ENCODE peak calls at places on chromosomes 12 and 14, in four cellular contexts. T, E, D and S are unnamed samples.

GRCh38 chr14:64507376-64508156 is 3.0 kb downstream of the ZBTB1 start:
- DNase-seq in T (peak), E (no peak), D (no peak), S (peak)

GRCh38 chr14:104984056-104984894 is 1.3 kb upstream of the CLBA1 start:
- DNase-seq in T (no peak), E (no peak), D (no peak), S (peak)

GRCh38 chr12:16347391-16348298 is at the start of gene MGST1:
- DNase-seq in T (peak), E (peak), D (peak), S (peak)

GRCh38 chr14:68941820-68942219 is 37.3 kb downstream of the ACTN1 start:
- DNase-seq in T (peak), E (peak), D (peak), S (peak)

GRCh38 chr12:110029290-110029689 is 19.0 kb downstream of the C12orf76 start:
- DNase-seq in T (no peak), E (no peak), D (no peak), S (no peak)

GRCh38 chr14:62889354-62889753 is 155.9 kb downstream of the KCNH5 start:
- DNase-seq in T (no peak), E (no peak), D (peak), S (no peak)

GRCh38 chr14:96790211-96790610 is 7.0 kb upstream of the VRK1 start:
- DNase-seq in T (no peak), E (no peak), D (no peak), S (no peak)

GRCh38 chr12:115983226-115983798 is 294.2 kb downstream of the MED13L start:
- DNase-seq in T (no peak), E (peak), D (peak), S (no peak)

GRCh38 chr12:65460076-65460475 is 181.6 kb downstream of the MSRB3 start:
- DNase-seq in T (no peak), E (peak), D (peak), S (peak)

GRCh38 chr14:51574009-51574408 is 77.7 kb upstream of the FRMD6 start:
- DNase-seq in T (no peak), E (no peak), D (no peak), S (no peak)

GRCh38 chr12:66409195-66409871 is 107.0 kb downstream of the HELB start:
- DNase-seq in T (peak), E (peak), D (peak), S (peak)

GRCh38 chr14:100450049-100450448 is 126.9 kb downstream of the SLC25A47 start:
- DNase-seq in T (no peak), E (no peak), D (no peak), S (no peak)

GRCh38 chr12:6552140-6552551 is 3.7 kb downstream of the IFFO1 start:
- DNase-seq in T (no peak), E (no peak), D (no peak), S (no peak)

GRCh38 chr14:64676410-64677008 is 27.7 kb upstream of the PLEKHG3 start:
- DNase-seq in T (no peak), E (no peak), D (no peak), S (no peak)

GRCh38 chr14:92880851-92881250 is 42.1 kb upstream of the CHGA start:
- DNase-seq in T (peak), E (peak), D (peak), S (peak)

GRCh38 chr12:21828779-21829178 is 54.3 kb upstream of the KCNJ8 start:
- DNase-seq in T (no peak), E (no peak), D (no peak), S (no peak)

GRCh38 chr14:65297744-65298143 is 114.8 kb upstream of the FUT8 start:
- DNase-seq in T (no peak), E (no peak), D (no peak), S (peak)

GRCh38 chr14:104087981-104088850 is 2.7 kb downstream of the ASPG start:
- DNase-seq in T (no peak), E (no peak), D (no peak), S (peak)

GRCh38 chr12:68521848-68522502 is 88.7 kb upstream of the RAP1B start:
- DNase-seq in T (no peak), E (no peak), D (no peak), S (no peak)

DNA sequence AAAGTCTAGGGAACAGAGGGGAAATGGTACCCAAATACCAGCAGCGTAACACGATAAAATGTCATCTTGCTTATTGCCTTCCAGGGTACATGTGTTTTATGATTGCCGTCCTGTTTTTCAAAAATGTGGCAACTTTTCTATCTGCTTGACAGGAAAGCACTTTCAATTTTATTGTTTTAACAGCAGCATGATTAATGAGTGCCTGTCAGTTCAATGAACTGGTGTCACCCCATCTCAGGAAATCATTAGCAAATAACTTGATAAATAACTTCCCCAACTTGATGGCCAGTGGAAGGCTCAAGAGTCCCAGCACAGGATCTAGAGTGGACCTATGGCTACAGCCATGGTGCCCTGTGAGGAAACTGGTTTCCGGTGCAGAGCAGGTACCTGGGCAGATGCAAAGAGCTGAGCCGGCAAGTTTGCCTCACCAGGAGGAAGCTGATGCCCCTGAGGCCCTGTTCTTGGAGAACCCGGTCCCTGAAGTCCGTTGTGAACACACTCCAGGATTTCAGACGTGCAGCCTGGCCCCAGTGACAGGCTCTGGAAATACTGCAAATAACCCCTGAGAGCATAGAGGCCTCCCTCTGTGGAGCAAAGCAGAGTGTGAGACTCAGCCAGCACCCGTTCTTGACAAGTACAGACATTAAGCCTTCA is 173.5 kb upstream of the SFSWAP start:
- DNase-seq in T (no peak), E (no peak), D (no peak), S (no peak)
- TF ChIP-seq EZH2 in T (no peak), E (no peak), D (no peak), S (no peak)

GRCh38 chr12:75556306-75556899 is 45.0 kb upstream of the KRR1 start:
- DNase-seq in T (no peak), E (no peak), D (no peak), S (no peak)

GRCh38 chr12:75558262-75558661 is 46.9 kb upstream of the KRR1 start:
- DNase-seq in T (no peak), E (peak), D (no peak), S (no peak)

GRCh38 chr12:75561921-75562320 is 50.5 kb upstream of the KRR1 start:
- DNase-seq in T (no peak), E (no peak), D (no peak), S (no peak)

GRCh38 chr12:75563351-75563750 is 51.9 kb upstream of the KRR1 start:
- DNase-seq in T (no peak), E (no peak), D (no peak), S (no peak)

GRCh38 chr12:75560167-75560566 is 48.8 kb upstream of the KRR1 start:
- DNase-seq in T (peak), E (no peak), D (peak), S (peak)
- TF ChIP-seq CTCF in T (peak), E (peak), D (peak), S (peak)

DNA sequence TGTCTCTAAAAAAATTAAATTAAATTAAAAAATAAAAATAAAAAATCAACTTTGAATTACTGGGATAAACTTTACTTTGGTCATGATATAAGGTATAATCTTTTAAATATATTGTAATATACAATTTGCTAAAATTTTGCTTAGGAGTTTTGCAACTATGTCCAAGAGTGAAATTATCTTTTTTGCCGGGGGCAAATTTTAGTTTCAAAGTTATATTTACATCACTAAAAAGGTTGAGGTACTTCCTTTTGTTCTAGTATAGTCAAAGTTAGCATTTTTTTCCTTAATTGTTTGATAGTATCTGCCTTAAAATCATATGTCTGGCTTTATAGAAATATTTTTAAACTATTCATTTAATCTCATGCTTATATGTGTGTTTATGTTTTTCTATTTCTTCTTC is 17.6 kb upstream of the OR10AD1 start:
- DNase-seq in T (no peak), E (no peak), D (no peak), S (no peak)
- TF ChIP-seq EZH2 in T (no peak), E (no peak), D (no peak), S (no peak)

DNA sequence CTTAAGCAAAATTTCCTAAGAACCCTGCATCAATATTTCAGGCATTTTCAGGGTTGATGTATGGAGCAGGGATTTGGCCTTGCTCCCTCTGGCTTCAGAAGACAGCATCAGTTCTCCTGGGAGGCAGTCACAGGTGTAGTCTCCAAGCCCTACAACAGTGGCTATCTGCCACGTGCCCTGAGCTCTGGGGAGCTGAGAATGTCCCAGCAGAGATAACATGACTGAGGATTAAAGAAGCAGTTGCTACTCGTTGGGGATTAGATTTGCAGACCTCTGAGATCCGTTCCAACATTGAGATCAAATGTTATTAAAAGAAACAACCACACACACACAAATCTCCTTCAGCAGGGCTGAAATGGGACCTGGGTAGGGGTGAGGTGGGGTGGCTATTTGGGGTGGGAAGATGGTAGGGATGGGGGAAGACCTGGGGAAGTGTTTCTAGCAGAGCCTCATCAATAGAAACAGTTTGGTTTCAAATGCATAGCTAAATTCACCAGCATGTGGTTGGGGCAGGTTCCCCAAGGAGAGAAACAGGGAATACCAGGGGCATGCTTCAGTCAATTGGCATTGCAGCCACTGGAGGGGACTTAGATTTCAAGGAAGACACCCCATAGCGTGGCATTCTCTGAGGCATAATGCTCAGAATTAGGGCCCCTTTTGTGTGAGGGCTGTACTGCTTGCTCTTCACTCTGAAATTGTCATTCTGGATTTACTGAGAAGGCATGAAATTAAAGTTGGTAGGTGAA is 15.2 kb upstream of the FAM234B start:
- DNase-seq in T (no peak), E (peak), D (peak), S (no peak)
- TF ChIP-seq CTCF in T (no peak), E (no peak), D (no peak), S (no peak)

GRCh38 chr12:54588110-54588831 is at the start of gene PPP1R1A:
- DNase-seq in T (no peak), E (peak), D (peak), S (peak)
- TF ChIP-seq EZH2 in T (peak), E (peak), D (no peak), S (no peak)